ENCODE peak calls at places on chromosomes 1 and 21, in ten cellular contexts. J is fibroblast of lung; D is endothelial cell; F is GM04504; N is GM19239; Q is HuH-7.5; G is body of pancreas; V is activated T-helper 1 cell treated with anti-CD3 and anti-CD28 coated beads, Interleukin-2, amount 50 U/mL, for 16 hours; I is fibroblast of the aortic adventitia; M is transverse colon. S is an unnamed sample.

GRCh38 chr21:46661211-46661625 is 25.7 kb downstream of the PRMT2 start:
- DNase-seq in J (peak), D (peak), F (peak), N (peak), Q (peak), G (peak), V (no peak), I (peak), M (peak), S (peak)

GRCh38 chr21:24428539-24429186 is 1178.6 kb downstream of the MRPL39 start:
- DNase-seq in J (peak), D (no peak), F (no peak), N (peak), Q (no peak), G (no peak), V (no peak), I (no peak), M (no peak), S (no peak)

GRCh38 chr1:151137789-151138188 is 8.6 kb downstream of the SEMA6C start:
- DNase-seq in J (no peak), D (no peak), F (no peak), N (no peak), Q (no peak), G (no peak), V (no peak), I (no peak), M (no peak), S (no peak)

GRCh38 chr1:98965394-98965793 is 39.3 kb downstream of the PLPPR5 start:
- DNase-seq in J (no peak), D (no peak), F (no peak), N (no peak), Q (no peak), G (no peak), V (no peak), I (no peak), M (no peak), S (no peak)

GRCh38 chr1:6513296-6513928 is 21.9 kb upstream of the PLEKHG5 start:
- DNase-seq in J (no peak), D (no peak), F (no peak), N (no peak), Q (no peak), G (no peak), V (no peak), I (peak), M (no peak), S (no peak)

GRCh38 chr21:45971487-45972352 is 9.8 kb upstream of the COL6A1 start:
- DNase-seq in J (peak), D (no peak), F (peak), N (no peak), Q (peak), G (no peak), V (no peak), I (peak), M (peak), S (peak)

GRCh38 chr1:43898981-43899380 is 34.6 kb upstream of the ARTN start:
- DNase-seq in J (no peak), D (no peak), F (no peak), N (no peak), Q (no peak), G (no peak), V (no peak), I (no peak), M (no peak), S (no peak)

GRCh38 chr1:170623171-170623570 is 40.8 kb upstream of the PRRX1 start:
- DNase-seq in J (peak), D (no peak), F (peak), N (no peak), Q (no peak), G (no peak), V (no peak), I (peak), M (no peak), S (peak)

GRCh38 chr1:64874664-64875063 is 91.7 kb downstream of the JAK1 start:
- DNase-seq in J (no peak), D (no peak), F (no peak), N (no peak), Q (no peak), G (no peak), V (no peak), I (no peak), M (no peak), S (no peak)

S was measured in choroid plexus epithelial cell.